ENCODE peak calls at places on chromosome 20, in six cellular contexts. Q is activated T-helper 1 cell treated with Interleukin-2 at 50 U/mL for 16 hours; O is WTC11; Z is stimulated activated CD4-positive, alpha-beta T cell treated with anti-CD3 and anti-CD28 coated beads, Interleukin-15, amount 100 ng/mL, for 24 hours; G is Peyer's patch; U is HTR-8/SVneo. H is an unnamed sample.

GRCh38 chr20:8476023-8476422 is 344.0 kb downstream of the PLCB1 start:
- DNase-seq in Q (no peak), O (no peak), Z (no peak), G (no peak), U (no peak), H (no peak)

GRCh38 chr20:51368461-51369211 is 173.9 kb downstream of the NFATC2 start:
- DNase-seq in Q (no peak), O (no peak), Z (no peak), G (no peak), U (no peak), H (no peak)

GRCh38 chr20:15265910-15266309 is 928.5 kb upstream of the FLRT3 start:
- DNase-seq in Q (no peak), O (no peak), Z (no peak), G (no peak), U (no peak), H (no peak)

GRCh38 chr20:60020251-60020650 is 62.0 kb downstream of the CDH26 start:
- DNase-seq in Q (no peak), O (no peak), Z (no peak), G (no peak), U (no peak), H (no peak)

GRCh38 chr20:21682576-21682975 is 22.9 kb upstream of the PAX1 start:
- DNase-seq in Q (no peak), O (no peak), Z (no peak), G (no peak), U (no peak), H (no peak)

GRCh38 chr20:31968299-31969126 is 562 bp downstream of the XKR7 start:
- DNase-seq in Q (peak; percentile 67), O (peak; percentile 95), Z (peak; percentile 83), G (peak; percentile 75), U (peak; percentile 90), H (peak; percentile 62)

GRCh38 chr20:47343007-47343472 is 13.5 kb downstream of the ZMYND8 start:
- DNase-seq in Q (no peak), O (no peak), Z (no peak), G (no peak), U (no peak), H (no peak)

GRCh38 chr20:43669332-43669731 is 2.4 kb downstream of the MYBL2 start:
- DNase-seq in Q (no peak), O (no peak), Z (no peak), G (no peak), U (peak; percentile 78), H (no peak)

GRCh38 chr20:10369723-10370090 is 64.3 kb downstream of the MKKS start:
- DNase-seq in Q (no peak), O (no peak), Z (no peak), G (no peak), U (no peak), H (peak; percentile 74)

GRCh38 chr20:48092596-48093280 is 307.5 kb upstream of the SULF2 start:
- DNase-seq in Q (no peak), O (no peak), Z (no peak), G (no peak), U (no peak), H (no peak)

GRCh38 chr20:11246251-11246775 is 572.5 kb upstream of the JAG1 start:
- DNase-seq in Q (no peak), O (no peak), Z (no peak), G (no peak), U (no peak), H (no peak)

GRCh38 chr20:58892126-58892931 is 39.8 kb downstream of the GNAS start:
- DNase-seq in Q (peak; percentile 59), O (peak; percentile 73), Z (peak; percentile 89), G (peak; percentile 75), U (peak; percentile 96), H (peak; percentile 52)

GRCh38 chr20:20864346-20865096 is 152.1 kb upstream of the RALGAPA2 start:
- DNase-seq in Q (no peak), O (no peak), Z (no peak), G (no peak), U (peak; percentile 23), H (peak; percentile 45)

GRCh38 chr20:47019106-47019824 is 124.6 kb downstream of the EYA2 start:
- DNase-seq in Q (no peak), O (no peak), Z (no peak), G (no peak), U (no peak), H (no peak)

GRCh38 chr20:37235065-37235464 is 26.5 kb downstream of the GHRH start:
- DNase-seq in Q (no peak), O (no peak), Z (no peak), G (no peak), U (no peak), H (no peak)

GRCh38 chr20:6164421-6165341 is 41.9 kb upstream of the FERMT1 start:
- DNase-seq in Q (no peak), O (no peak), Z (no peak), G (no peak), U (no peak), H (peak; percentile 44)

GRCh38 chr20:9185511-9185910 is 116.6 kb downstream of the PLCB4 start:
- DNase-seq in Q (no peak), O (no peak), Z (no peak), G (no peak), U (peak; percentile 39), H (no peak)

GRCh38 chr20:31985152-31985551 is 17.2 kb downstream of the XKR7 start:
- DNase-seq in Q (no peak), O (no peak), Z (no peak), G (no peak), U (no peak), H (no peak)

GRCh38 chr20:9214676-9215075 is 145.8 kb downstream of the PLCB4 start:
- DNase-seq in Q (no peak), O (no peak), Z (no peak), G (no peak), U (peak; percentile 45), H (no peak)

GRCh38 chr20:44412402-44413144 is 57.1 kb downstream of the HNF4A start:
- DNase-seq in Q (no peak), O (no peak), Z (no peak), G (peak; percentile 47), U (no peak), H (no peak)

GRCh38 chr20:20317195-20318113 is 50.5 kb upstream of the INSM1 start:
- DNase-seq in Q (no peak), O (no peak), Z (no peak), G (no peak), U (no peak), H (no peak)

GRCh38 chr20:34985439-34986310 is 30.0 kb downstream of the MYH7B start:
- DNase-seq in Q (no peak), O (no peak), Z (no peak), G (no peak), U (no peak), H (no peak)

GRCh38 chr20:24277196-24277595 is 192.2 kb upstream of the SYNDIG1 start:
- DNase-seq in Q (no peak), O (no peak), Z (no peak), G (no peak), U (no peak), H (no peak)

GRCh38 chr20:36888880-36889516 is 13.1 kb downstream of the TLDC2 start:
- DNase-seq in Q (no peak), O (no peak), Z (no peak), G (no peak), U (no peak), H (no peak)

GRCh38 chr20:19735446-19735845 is 22.6 kb upstream of the RIN2 start:
- DNase-seq in Q (no peak), O (no peak), Z (peak; percentile 35), G (peak; percentile 71), U (peak; percentile 86), H (peak; percentile 85)

GRCh38 chr20:53595018-53595378 is 1.4 kb upstream of the ZNF217 start:
- DNase-seq in Q (no peak), O (no peak), Z (no peak), G (no peak), U (no peak), H (no peak)

GRCh38 chr20:40953856-40954255 is 74.8 kb upstream of the TOP1 start:
- DNase-seq in Q (no peak), O (no peak), Z (no peak), G (no peak), U (no peak), H (no peak)

GRCh38 chr20:34037767-34038166 is 44.1 kb downstream of the RALY start:
- DNase-seq in Q (no peak), O (no peak), Z (no peak), G (no peak), U (no peak), H (no peak)

GRCh38 chr20:19122395-19122794 is 90.0 kb upstream of the SLC24A3 start:
- DNase-seq in Q (no peak), O (no peak), Z (no peak), G (no peak), U (no peak), H (no peak)

GRCh38 chr20:35828434-35828833 is 56.6 kb downstream of the PHF20 start:
- DNase-seq in Q (no peak), O (no peak), Z (no peak), G (no peak), U (no peak), H (no peak)

GRCh38 chr20:23641936-23642751 is 4.4 kb upstream of the CST3 start:
- DNase-seq in Q (no peak), O (no peak), Z (no peak), G (no peak), U (peak; percentile 45), H (peak; percentile 6)

GRCh38 chr20:33992145-33992922 is 1.4 kb upstream of the RALY start:
- DNase-seq in Q (no peak), O (no peak), Z (peak; percentile 25), G (no peak), U (no peak), H (no peak)

GRCh38 chr20:36919715-36920333 is 31.7 kb downstream of the SAMHD1 start:
- DNase-seq in Q (no peak), O (no peak), Z (peak; percentile 18), G (no peak), U (peak; percentile 86), H (peak; percentile 61)

GRCh38 chr20:62308102-62308822 is 5.5 kb downstream of the ADRM1 start:
- DNase-seq in Q (no peak), O (no peak), Z (no peak), G (no peak), U (no peak), H (no peak)

GRCh38 chr20:48194578-48194977 is 409.3 kb upstream of the SULF2 start:
- DNase-seq in Q (no peak), O (no peak), Z (no peak), G (no peak), U (no peak), H (no peak)

GRCh38 chr20:45343867-45344721 is 4.1 kb downstream of the SDC4 start:
- DNase-seq in Q (no peak), O (no peak), Z (peak; percentile 37), G (peak; percentile 58), U (peak; percentile 94), H (peak; percentile 62)

H was measured in LoVo.